ENCODE peak calls at places on chromosomes 5 and 9, in nine cellular contexts. G, H, T, P, I, V, A, L and W are unnamed samples.

GRCh38 chr9:78927099-78927940 is 630.4 kb downstream of the PSAT1 start:
- DNase-seq in G (no peak), H (no peak), T (no peak), P (no peak), I (no peak), V (no peak), A (no peak), L (no peak), W (no peak)

GRCh38 chr5:65812648-65813047 is 90.6 kb downstream of the NLN start:
- DNase-seq in G (no peak), H (no peak), T (no peak), P (no peak), I (no peak), V (no peak), A (peak), L (no peak), W (no peak)

GRCh38 chr9:37030591-37030939 is 3.5 kb downstream of the PAX5 start:
- DNase-seq in G (no peak), H (no peak), T (no peak), P (peak), I (no peak), V (no peak), A (no peak), L (no peak), W (no peak)

GRCh38 chr5:25285116-25285515 is 640.3 kb upstream of the CDH10 start:
- DNase-seq in G (no peak), H (no peak), T (no peak), P (no peak), I (no peak), V (no peak), A (no peak), L (no peak), W (no peak)

GRCh38 chr9:110748251-110748893 is 79.8 kb downstream of the MUSK start:
- DNase-seq in G (peak), H (peak), T (no peak), P (no peak), I (no peak), V (no peak), A (no peak), L (no peak), W (no peak)

GRCh38 chr5:6394429-6395101 is 16.2 kb upstream of the MED10 start:
- DNase-seq in G (no peak), H (no peak), T (no peak), P (no peak), I (no peak), V (no peak), A (no peak), L (no peak), W (no peak)

GRCh38 chr5:59571077-59571476 is 322.4 kb downstream of the PDE4D start:
- DNase-seq in G (no peak), H (no peak), T (no peak), P (no peak), I (no peak), V (no peak), A (no peak), L (no peak), W (no peak)

GRCh38 chr5:57491369-57491965 is 8.9 kb upstream of the ACTBL2 start:
- DNase-seq in G (no peak), H (no peak), T (no peak), P (no peak), I (no peak), V (no peak), A (no peak), L (peak), W (no peak)

GRCh38 chr5:57724836-57725235 is 242.2 kb upstream of the ACTBL2 start:
- DNase-seq in G (peak), H (peak), T (no peak), P (no peak), I (no peak), V (peak), A (no peak), L (no peak), W (no peak)

GRCh38 chr5:43037929-43038510 is 2.1 kb downstream of the ANXA2R start:
- DNase-seq in G (no peak), H (peak), T (no peak), P (no peak), I (no peak), V (no peak), A (peak), L (no peak), W (no peak)

GRCh38 chr5:160029540-160030139 is 20.7 kb downstream of the TTC1 start:
- DNase-seq in G (no peak), H (no peak), T (no peak), P (no peak), I (no peak), V (no peak), A (no peak), L (no peak), W (no peak)

GRCh38 chr5:77394064-77394716 is 97.9 kb downstream of the WDR41 start:
- DNase-seq in G (no peak), H (no peak), T (no peak), P (no peak), I (no peak), V (no peak), A (no peak), L (no peak), W (no peak)

GRCh38 chr5:1411099-1411498 is 34.1 kb downstream of the SLC6A3 start:
- DNase-seq in G (no peak), H (no peak), T (peak), P (no peak), I (peak), V (no peak), A (no peak), L (no peak), W (no peak)

GRCh38 chr9:137388589-137389427 is 34.2 kb downstream of the EXD3 start:
- DNase-seq in G (no peak), H (no peak), T (no peak), P (peak), I (no peak), V (no peak), A (no peak), L (no peak), W (no peak)

GRCh38 chr9:134294228-134295071 is 31.8 kb upstream of the RXRA start:
- DNase-seq in G (peak), H (peak), T (peak), P (no peak), I (peak), V (no peak), A (no peak), L (no peak), W (no peak)

GRCh38 chr5:37668524-37669047 is 171.3 kb downstream of the GDNF start:
- DNase-seq in G (peak), H (peak), T (no peak), P (no peak), I (peak), V (peak), A (peak), L (peak), W (no peak)

GRCh38 chr5:23655674-23656073 is 148.3 kb downstream of the PRDM9 start:
- DNase-seq in G (no peak), H (no peak), T (no peak), P (no peak), I (no peak), V (no peak), A (no peak), L (no peak), W (no peak)

GRCh38 chr5:2204366-2205184 is 321.9 kb upstream of the IRX4 start:
- DNase-seq in G (no peak), H (no peak), T (no peak), P (no peak), I (no peak), V (no peak), A (no peak), L (no peak), W (peak)

GRCh38 chr9:81318571-81318970 is 370.8 kb downstream of the TLE1 start:
- DNase-seq in G (peak), H (peak), T (no peak), P (no peak), I (no peak), V (peak), A (no peak), L (no peak), W (no peak)

GRCh38 chr9:85056203-85056572 is 386.7 kb downstream of the NTRK2 start:
- DNase-seq in G (no peak), H (no peak), T (no peak), P (no peak), I (no peak), V (no peak), A (no peak), L (no peak), W (no peak)

GRCh38 chr5:91269198-91269597 is 113.9 kb downstream of the ARRDC3 start:
- DNase-seq in G (no peak), H (no peak), T (no peak), P (no peak), I (no peak), V (no peak), A (no peak), L (no peak), W (no peak)

GRCh38 chr5:142296914-142297417 is 27.9 kb downstream of the SPRY4 start:
- DNase-seq in G (no peak), H (peak), T (no peak), P (no peak), I (no peak), V (peak), A (no peak), L (peak), W (peak)

GRCh38 chr9:129336601-129337286 is 158.7 kb upstream of the IER5L start:
- DNase-seq in G (peak), H (peak), T (no peak), P (peak), I (no peak), V (no peak), A (peak), L (peak), W (no peak)

GRCh38 chr5:154653418-154653763 is 101.8 kb upstream of the LARP1 start:
- DNase-seq in G (no peak), H (no peak), T (no peak), P (no peak), I (no peak), V (no peak), A (peak), L (no peak), W (no peak)

GRCh38 chr9:72524820-72525539 is 3.6 kb downstream of the TMC1 start:
- DNase-seq in G (peak), H (peak), T (no peak), P (peak), I (no peak), V (peak), A (peak), L (no peak), W (no peak)

GRCh38 chr5:29794146-29794787 is 1399.2 kb upstream of the CDH6 start:
- DNase-seq in G (no peak), H (no peak), T (no peak), P (no peak), I (no peak), V (no peak), A (no peak), L (peak), W (no peak)

GRCh38 chr9:33223696-33224095 is 16.3 kb upstream of the SPINK4 start:
- DNase-seq in G (no peak), H (peak), T (no peak), P (no peak), I (no peak), V (no peak), A (no peak), L (no peak), W (no peak)
- TF ChIP-seq CTCF in G (peak), H (peak), T (peak), P (no peak), I (no peak), V (no peak), A (no peak), L (peak), W (no peak)

DNA sequence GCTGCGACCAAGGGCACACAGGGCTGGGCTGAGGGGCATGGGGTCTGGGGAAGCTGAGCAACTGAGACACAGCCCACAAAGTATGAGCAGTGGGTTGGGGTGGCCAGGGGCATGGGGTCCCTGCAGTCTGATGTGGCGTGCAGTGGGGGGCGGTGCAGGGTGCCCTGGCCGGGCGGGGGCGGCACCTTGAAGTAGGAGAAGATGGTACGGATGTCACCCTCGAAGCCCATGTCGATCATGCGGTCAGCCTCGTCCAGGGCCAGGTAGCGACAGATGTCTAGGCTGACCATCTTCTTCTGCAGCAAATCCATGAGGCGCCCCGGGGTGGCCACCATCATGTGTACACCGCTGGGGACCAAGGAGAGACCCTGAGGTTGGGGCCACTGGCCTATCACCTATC is 3.3 kb downstream of the DDX41 start:
- DNase-seq in G (no peak), H (no peak), T (no peak), P (no peak), I (no peak), V (no peak), A (no peak), L (no peak), W (no peak)
- TF ChIP-seq CTCF in G (no peak), H (no peak), T (no peak), P (no peak), I (no peak), V (no peak), A (no peak), L (no peak), W (no peak)

DNA sequence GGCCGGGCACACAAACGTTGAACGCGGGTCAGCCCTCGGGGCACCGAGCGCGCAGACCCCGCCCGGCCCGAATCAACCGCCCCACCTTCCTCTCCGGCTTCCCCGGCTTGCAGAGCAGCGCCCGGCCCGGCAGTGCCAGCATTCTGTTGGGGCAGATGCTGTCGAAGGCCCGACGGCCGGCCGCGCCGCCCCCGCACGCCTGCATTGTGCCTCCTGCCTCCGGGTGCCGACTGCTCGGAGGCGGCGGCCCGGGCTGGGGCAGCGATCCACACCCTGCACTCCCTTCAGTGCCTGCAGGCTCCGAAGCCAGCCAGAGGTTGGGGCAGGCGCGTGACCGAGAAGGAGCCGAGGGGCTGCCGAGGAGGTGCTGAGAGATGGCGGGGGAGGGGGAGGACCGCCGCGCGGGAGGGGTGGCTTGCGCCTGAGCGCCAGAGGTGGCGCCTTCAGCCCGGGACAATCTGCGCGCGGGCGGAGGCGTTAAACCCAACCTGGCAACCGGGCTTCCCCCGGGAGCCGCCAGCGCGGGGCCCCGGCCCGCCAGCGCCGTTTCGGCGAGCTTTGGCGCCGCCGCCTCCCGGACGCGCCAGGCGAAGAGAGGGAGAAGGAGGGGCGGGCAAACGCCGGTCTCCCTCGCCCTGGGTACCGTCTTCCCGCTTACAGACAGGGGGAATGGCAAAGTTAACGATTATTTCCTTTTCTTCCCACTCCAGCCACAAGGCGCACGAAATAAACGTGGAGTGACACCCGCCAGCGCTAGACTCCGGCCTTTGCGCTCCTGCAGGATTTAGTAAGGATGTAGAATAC is at the start of gene MCIDAS:
- DNase-seq in G (no peak), H (no peak), T (peak), P (peak), I (no peak), V (no peak), A (peak), L (peak), W (peak)
- TF ChIP-seq CTCF in G (no peak), H (peak), T (no peak), P (peak), I (no peak), V (no peak), A (no peak), L (peak), W (no peak)

GRCh38 chr9:127347831-127348699 is 48.9 kb upstream of the SLC2A8 start:
- DNase-seq in G (peak), H (peak), T (no peak), P (no peak), I (no peak), V (peak), A (no peak), L (no peak), W (peak)
- TF ChIP-seq CTCF in G (peak), H (peak), T (peak), P (no peak), I (peak), V (peak), A (no peak), L (peak), W (no peak)

GRCh38 chr9:90898229-90898628 is 96.6 kb downstream of the SYK start:
- DNase-seq in G (no peak), H (peak), T (no peak), P (no peak), I (no peak), V (no peak), A (no peak), L (peak), W (no peak)
- TF ChIP-seq CTCF in G (peak), H (peak), T (no peak), P (peak), I (no peak), V (peak), A (no peak), L (peak), W (no peak)

GRCh38 chr5:136805466-136805865 is 440.1 kb upstream of the TRPC7 start:
- DNase-seq in G (no peak), H (no peak), T (no peak), P (no peak), I (no peak), V (no peak), A (no peak), L (no peak), W (no peak)
- TF ChIP-seq CTCF in G (peak), H (peak), T (no peak), P (peak), I (no peak), V (no peak), A (no peak), L (no peak), W (peak)

GRCh38 chr9:122464633-122465567 is 12.8 kb downstream of the OR1J1 start:
- DNase-seq in G (peak), H (peak), T (no peak), P (peak), I (peak), V (peak), A (peak), L (peak), W (peak)

GRCh38 chr9:122474561-122474960 is 3.2 kb downstream of the OR1J1 start:
- DNase-seq in G (no peak), H (no peak), T (no peak), P (no peak), I (no peak), V (no peak), A (no peak), L (no peak), W (no peak)

GRCh38 chr9:122463828-122464632 is 13.7 kb downstream of the OR1J1 start:
- DNase-seq in G (no peak), H (no peak), T (no peak), P (peak), I (no peak), V (no peak), A (no peak), L (no peak), W (no peak)

DNA sequence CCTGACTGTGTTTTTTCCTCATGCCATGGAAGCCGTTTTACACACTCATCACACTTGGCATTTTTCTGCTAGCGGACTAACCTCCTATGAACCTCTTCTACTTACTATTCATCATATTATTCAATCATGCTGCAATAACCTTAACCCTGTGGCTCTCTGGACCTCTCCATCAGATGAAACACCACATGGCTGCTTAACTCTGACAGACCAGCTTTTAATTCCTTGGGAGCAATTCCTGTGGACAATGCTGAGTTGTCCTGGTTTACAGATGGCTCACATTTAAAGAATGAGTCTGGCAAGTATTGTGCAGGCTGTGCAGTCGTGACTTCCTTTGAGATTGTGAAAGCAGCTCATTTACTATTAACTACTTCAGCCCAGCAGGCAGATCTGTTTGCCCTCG is 9.0 kb downstream of the OR1J1 start:
- DNase-seq in G (peak), H (peak), T (no peak), P (no peak), I (no peak), V (no peak), A (no peak), L (no peak), W (no peak)
- TF ChIP-seq CTCF in G (no peak), H (no peak), T (no peak), P (no peak), I (no peak), V (no peak), A (no peak), L (no peak), W (no peak)

GRCh38 chr5:171666815-171667214 is 118.8 kb upstream of the SMIM23 start:
- DNase-seq in G (no peak), H (no peak), T (no peak), P (no peak), I (no peak), V (no peak), A (no peak), L (no peak), W (no peak)

GRCh38 chr5:171664489-171664888 is 121.1 kb upstream of the SMIM23 start:
- DNase-seq in G (no peak), H (no peak), T (no peak), P (no peak), I (no peak), V (no peak), A (no peak), L (no peak), W (no peak)

GRCh38 chr5:171668097-171668412 is 117.6 kb upstream of the SMIM23 start:
- DNase-seq in G (no peak), H (no peak), T (no peak), P (no peak), I (no peak), V (no peak), A (no peak), L (no peak), W (no peak)

GRCh38 chr5:171672556-171672955 is 113.1 kb upstream of the SMIM23 start:
- DNase-seq in G (no peak), H (no peak), T (no peak), P (no peak), I (no peak), V (no peak), A (no peak), L (no peak), W (no peak)

GRCh38 chr5:171667341-171668096 is 118.1 kb upstream of the SMIM23 start:
- DNase-seq in G (peak), H (peak), T (peak), P (peak), I (peak), V (peak), A (no peak), L (no peak), W (no peak)
- TF ChIP-seq CTCF in G (no peak), H (peak), T (peak), P (peak), I (no peak), V (no peak), A (no peak), L (peak), W (no peak)

DNA sequence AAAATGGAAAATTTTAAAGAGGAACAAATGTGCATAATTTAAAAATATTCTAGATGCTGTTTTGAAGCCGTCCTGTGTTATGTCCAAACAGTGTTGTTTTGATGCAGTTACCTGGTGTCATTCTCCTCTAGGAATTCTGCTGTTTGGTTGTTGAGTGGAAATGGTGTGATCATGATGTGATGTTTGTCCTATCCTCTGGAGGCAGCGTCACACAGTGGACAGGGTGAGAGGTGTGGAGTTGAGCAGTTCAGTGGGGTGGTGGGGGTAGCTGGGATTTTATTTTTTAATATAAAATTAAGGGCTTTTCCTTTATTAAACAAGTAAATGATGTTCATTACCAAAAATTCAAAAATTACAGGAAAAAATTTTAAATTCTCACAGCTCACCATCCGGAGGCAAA is 31.2 kb downstream of the PRDM6 start:
- DNase-seq in G (no peak), H (no peak), T (no peak), P (no peak), I (no peak), V (no peak), A (no peak), L (no peak), W (no peak)
- TF ChIP-seq CTCF in G (peak), H (peak), T (no peak), P (peak), I (no peak), V (peak), A (no peak), L (peak), W (peak)